ENCODE peak calls at places on chromosomes 12 and 14, in four cellular contexts. One of them, this sample, is unnamed. For H3K4me1 and H3K9me3, the result is how much of the 10 kb centered on the place peaks cover.

GRCh38 chr14:85165091-85165490 is 364.9 kb upstream of the FLRT2 start:
- DNase-seq in heart right ventricle: no peak
- DNase-seq in SK-N-SH: no peak
- DNase-seq in esophagus squamous epithelium: no peak
- DNase-seq in this sample: no peak

GRCh38 chr14:73753043-73753886 is 39.1 kb upstream of the PNMA1 start:
- DNase-seq in heart right ventricle: no peak
- DNase-seq in esophagus squamous epithelium: no peak
- DNase-seq in SK-N-SH: peak
- DNase-seq in this sample: peak

GRCh38 chr14:99318091-99318958 is 46.3 kb upstream of the BCL11B start:
- DNase-seq in SK-N-SH: no peak
- DNase-seq in heart right ventricle: no peak
- DNase-seq in esophagus squamous epithelium: no peak
- DNase-seq in this sample: no peak

GRCh38 chr14:65428691-65429090 is 16.2 kb downstream of the FUT8 start:
- DNase-seq in esophagus squamous epithelium: no peak
- DNase-seq in heart right ventricle: no peak
- DNase-seq in SK-N-SH: no peak
- DNase-seq in this sample: no peak

GRCh38 chr12:131141483-131141882 is 187.8 kb downstream of the ADGRD1 start:
- DNase-seq in heart right ventricle: no peak
- DNase-seq in SK-N-SH: no peak
- DNase-seq in esophagus squamous epithelium: no peak
- DNase-seq in this sample: no peak

GRCh38 chr12:75705749-75706719 is 194.6 kb upstream of the KRR1 start:
- DNase-seq in esophagus squamous epithelium: no peak
- DNase-seq in SK-N-SH: peak
- DNase-seq in heart right ventricle: peak
- DNase-seq in this sample: no peak

GRCh38 chr12:116015525-116015924 is 262.0 kb downstream of the MED13L start:
- DNase-seq in heart right ventricle: no peak
- DNase-seq in esophagus squamous epithelium: no peak
- DNase-seq in SK-N-SH: peak
- DNase-seq in this sample: no peak

GRCh38 chr14:51716610-51717009 is 64.9 kb downstream of the FRMD6 start:
- DNase-seq in heart right ventricle: no peak
- DNase-seq in esophagus squamous epithelium: no peak
- DNase-seq in SK-N-SH: no peak
- DNase-seq in this sample: no peak

GRCh38 chr12:12466157-12466556 is 96.5 kb downstream of the DUSP16 start:
- DNase-seq in SK-N-SH: no peak
- DNase-seq in esophagus squamous epithelium: no peak
- DNase-seq in heart right ventricle: no peak
- DNase-seq in this sample: peak

GRCh38 chr12:52524241-52524897 is 4.2 kb upstream of the KRT5 start:
- DNase-seq in SK-N-SH: no peak
- DNase-seq in heart right ventricle: no peak
- DNase-seq in esophagus squamous epithelium: no peak
- DNase-seq in this sample: no peak

GRCh38 chr12:106126441-106127288 is 12.1 kb downstream of the NUAK1 start:
- DNase-seq in esophagus squamous epithelium: no peak
- DNase-seq in SK-N-SH: no peak
- DNase-seq in heart right ventricle: no peak
- DNase-seq in this sample: no peak

GRCh38 chr14:54794796-54795195 is 107.8 kb downstream of the GCH1 start:
- DNase-seq in heart right ventricle: no peak
- DNase-seq in esophagus squamous epithelium: no peak
- DNase-seq in SK-N-SH: no peak
- DNase-seq in this sample: no peak

GRCh38 chr12:118103601-118104382 is at the start of gene VSIG10:
- DNase-seq in SK-N-SH: peak
- DNase-seq in heart right ventricle: peak
- DNase-seq in esophagus squamous epithelium: no peak
- DNase-seq in this sample: no peak

GRCh38 chr14:69400154-69400553 is 1.7 kb downstream of the SLC39A9 start:
- DNase-seq in SK-N-SH: no peak
- DNase-seq in esophagus squamous epithelium: no peak
- DNase-seq in heart right ventricle: no peak
- DNase-seq in this sample: no peak

GRCh38 chr14:69395929-69396328 is 2.2 kb downstream of the ERH start:
- DNase-seq in heart right ventricle: no peak
- DNase-seq in esophagus squamous epithelium: no peak
- DNase-seq in SK-N-SH: no peak
- DNase-seq in this sample: no peak

GRCh38 chr14:69398053-69398817 is at the start of the genes ERH and SLC39A9:
- DNase-seq in SK-N-SH: peak
- DNase-seq in heart right ventricle: peak
- DNase-seq in esophagus squamous epithelium: peak
- DNase-seq in this sample: peak

GRCh38 chr14:69399750-69400149 is 1.3 kb downstream of the SLC39A9 start:
- DNase-seq in SK-N-SH: no peak
- DNase-seq in esophagus squamous epithelium: no peak
- DNase-seq in heart right ventricle: no peak
- DNase-seq in this sample: no peak

DNA sequence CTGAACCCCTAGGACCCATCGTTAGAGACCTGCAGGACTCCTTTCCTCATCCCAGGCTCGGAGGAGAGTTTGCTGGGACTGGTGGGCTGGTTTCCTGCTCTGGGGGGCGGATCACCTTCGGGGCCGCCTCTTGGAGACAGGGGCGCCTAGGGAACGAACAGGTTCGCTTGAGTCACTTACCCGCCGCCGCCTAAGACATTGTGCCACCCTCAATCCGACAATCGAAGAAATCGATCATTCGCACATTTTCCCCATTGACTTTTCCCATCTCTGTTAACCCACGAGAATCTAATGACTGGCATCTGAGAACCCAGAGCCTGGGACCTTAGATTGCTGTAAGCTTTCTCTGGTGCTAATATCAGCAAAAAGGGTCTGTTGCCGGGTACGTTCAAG is 322 bp downstream of the SLC39A9 start:
- DNase-seq in esophagus squamous epithelium: no peak
- DNase-seq in SK-N-SH: no peak
- DNase-seq in heart right ventricle: no peak
- DNase-seq in this sample: no peak
- H3K4me1 ChIP-seq in esophagus squamous epithelium: half or more
- H3K4me1 ChIP-seq in SK-N-SH: under half
- H3K4me1 ChIP-seq in heart right ventricle: under half
- H3K4me1 ChIP-seq in this sample: under half

GRCh38 chr14:102280376-102280962 is 24.5 kb downstream of the MOK start:
- DNase-seq in SK-N-SH: no peak
- DNase-seq in esophagus squamous epithelium: no peak
- DNase-seq in heart right ventricle: no peak
- DNase-seq in this sample: no peak
- H3K27ac ChIP-seq in SK-N-SH: peak
- H3K27ac ChIP-seq in esophagus squamous epithelium: no peak
- H3K27ac ChIP-seq in heart right ventricle: no peak
- H3K27ac ChIP-seq in this sample: no peak

GRCh38 chr14:76126066-76126465 is 25.7 kb upstream of the GPATCH2L start:
- DNase-seq in heart right ventricle: no peak
- DNase-seq in SK-N-SH: no peak
- DNase-seq in esophagus squamous epithelium: no peak
- DNase-seq in this sample: no peak

GRCh38 chr14:76131071-76131985 is 20.4 kb upstream of the GPATCH2L start:
- DNase-seq in SK-N-SH: no peak
- DNase-seq in esophagus squamous epithelium: no peak
- DNase-seq in heart right ventricle: no peak
- DNase-seq in this sample: no peak

GRCh38 chr14:76125506-76125905 is 26.2 kb upstream of the GPATCH2L start:
- DNase-seq in SK-N-SH: no peak
- DNase-seq in esophagus squamous epithelium: no peak
- DNase-seq in heart right ventricle: no peak
- DNase-seq in this sample: no peak

GRCh38 chr14:76133103-76133502 is 18.6 kb upstream of the GPATCH2L start:
- DNase-seq in heart right ventricle: no peak
- DNase-seq in SK-N-SH: no peak
- DNase-seq in esophagus squamous epithelium: no peak
- DNase-seq in this sample: no peak

DNA sequence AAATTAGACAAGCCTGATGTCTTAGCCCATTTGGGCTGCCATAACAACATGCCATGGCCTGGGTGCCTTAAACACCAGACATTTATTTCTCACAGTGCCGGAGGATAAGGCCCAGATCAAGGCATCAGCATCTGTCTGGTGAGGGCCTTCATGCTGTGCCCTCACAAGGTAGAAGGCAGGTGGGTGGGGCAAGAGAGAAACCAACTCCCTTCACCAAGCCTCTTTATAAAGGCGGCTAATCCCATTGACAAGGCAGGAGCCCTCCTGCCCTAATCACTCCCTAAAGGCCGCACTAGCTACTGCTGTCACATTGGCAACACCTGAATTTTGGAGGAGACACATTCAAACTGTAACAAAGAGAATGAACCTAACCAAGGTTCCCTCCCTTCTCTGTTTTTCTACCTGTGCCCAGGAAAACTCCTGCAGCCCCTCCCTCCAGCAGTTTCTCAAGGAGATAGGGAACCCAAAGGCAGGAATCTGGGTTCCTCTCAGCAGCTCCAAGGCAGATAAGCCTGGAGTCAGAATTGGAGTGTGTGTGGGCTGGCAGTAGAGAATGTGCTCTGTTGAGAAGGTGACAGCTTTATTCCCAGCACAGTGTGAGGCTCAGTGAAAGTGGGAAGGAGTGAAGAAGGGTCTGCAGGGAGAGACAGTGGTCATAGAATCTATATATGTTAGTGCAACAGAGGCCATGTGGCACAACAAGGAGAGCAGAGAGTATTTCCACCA is 21.7 kb upstream of the GPATCH2L start:
- DNase-seq in esophagus squamous epithelium: no peak
- DNase-seq in heart right ventricle: no peak
- DNase-seq in SK-N-SH: no peak
- DNase-seq in this sample: no peak
- H3K9me3 ChIP-seq in esophagus squamous epithelium: under half
- H3K9me3 ChIP-seq in heart right ventricle: under half
- H3K9me3 ChIP-seq in SK-N-SH: under half
- H3K9me3 ChIP-seq in this sample: under half

DNA sequence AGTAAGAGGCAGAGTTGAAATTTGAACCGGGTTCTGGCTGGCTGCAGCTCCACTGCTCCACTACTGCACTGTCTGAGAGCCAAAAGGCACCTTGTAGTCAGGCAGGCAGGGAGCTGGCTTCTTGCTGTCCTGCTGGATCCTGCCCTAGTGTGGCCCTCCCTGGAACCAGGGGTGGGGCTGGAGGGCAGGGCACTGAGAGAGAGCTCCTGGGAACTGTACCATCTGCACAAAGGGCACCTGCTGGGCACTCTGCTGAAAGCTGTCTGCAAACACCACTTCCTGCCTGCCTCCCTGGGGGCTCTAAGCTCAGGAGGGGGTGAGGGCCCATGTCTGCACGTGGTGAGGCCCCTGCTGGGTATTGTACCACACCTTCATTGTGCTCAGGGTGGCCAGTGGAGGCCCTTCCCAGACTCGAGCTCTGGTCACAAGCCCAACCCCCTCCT is 19.0 kb upstream of the TCL1B start:
- DNase-seq in heart right ventricle: no peak
- DNase-seq in SK-N-SH: no peak
- DNase-seq in esophagus squamous epithelium: no peak
- DNase-seq in this sample: no peak
- H3K4me1 ChIP-seq in heart right ventricle: under half
- H3K4me1 ChIP-seq in SK-N-SH: under half
- H3K4me1 ChIP-seq in esophagus squamous epithelium: under half
- H3K4me1 ChIP-seq in this sample: under half

GRCh38 chr12:67040861-67041137 is 228.4 kb upstream of the CAND1 start:
- DNase-seq in SK-N-SH: no peak
- DNase-seq in heart right ventricle: no peak
- DNase-seq in esophagus squamous epithelium: no peak
- DNase-seq in this sample: no peak

GRCh38 chr12:67042697-67043131 is 226.4 kb upstream of the CAND1 start:
- DNase-seq in SK-N-SH: no peak
- DNase-seq in heart right ventricle: no peak
- DNase-seq in esophagus squamous epithelium: no peak
- DNase-seq in this sample: no peak

GRCh38 chr12:67038486-67038885 is 230.7 kb upstream of the CAND1 start:
- DNase-seq in heart right ventricle: no peak
- DNase-seq in SK-N-SH: no peak
- DNase-seq in esophagus squamous epithelium: no peak
- DNase-seq in this sample: no peak

GRCh38 chr12:67043771-67044170 is 225.4 kb upstream of the CAND1 start:
- DNase-seq in heart right ventricle: no peak
- DNase-seq in esophagus squamous epithelium: no peak
- DNase-seq in SK-N-SH: no peak
- DNase-seq in this sample: no peak

GRCh38 chr12:67039995-67040860 is 228.9 kb upstream of the CAND1 start:
- DNase-seq in heart right ventricle: no peak
- DNase-seq in esophagus squamous epithelium: no peak
- DNase-seq in SK-N-SH: no peak
- DNase-seq in this sample: no peak
- H3K27ac ChIP-seq in heart right ventricle: no peak
- H3K27ac ChIP-seq in esophagus squamous epithelium: no peak
- H3K27ac ChIP-seq in SK-N-SH: no peak
- H3K27ac ChIP-seq in this sample: no peak

GRCh38 chr12:34209259-34209835 is 187.1 kb downstream of the ALG10 start:
- DNase-seq in heart right ventricle: no peak
- DNase-seq in esophagus squamous epithelium: no peak
- DNase-seq in SK-N-SH: peak
- DNase-seq in this sample: no peak

GRCh38 chr12:34207858-34208257 is 185.6 kb downstream of the ALG10 start:
- DNase-seq in esophagus squamous epithelium: no peak
- DNase-seq in heart right ventricle: no peak
- DNase-seq in SK-N-SH: no peak
- DNase-seq in this sample: no peak

GRCh38 chr12:34210689-34211530 is 188.6 kb downstream of the ALG10 start:
- DNase-seq in heart right ventricle: no peak
- DNase-seq in esophagus squamous epithelium: no peak
- DNase-seq in SK-N-SH: no peak
- DNase-seq in this sample: no peak

GRCh38 chr12:34210183-34210582 is 187.9 kb downstream of the ALG10 start:
- DNase-seq in SK-N-SH: peak
- DNase-seq in heart right ventricle: no peak
- DNase-seq in esophagus squamous epithelium: no peak
- DNase-seq in this sample: no peak

GRCh38 chr12:34208331-34209258 is 186.3 kb downstream of the ALG10 start:
- DNase-seq in esophagus squamous epithelium: no peak
- DNase-seq in heart right ventricle: no peak
- DNase-seq in SK-N-SH: peak
- DNase-seq in this sample: no peak
- H3K9me3 ChIP-seq in esophagus squamous epithelium: half or more
- H3K9me3 ChIP-seq in heart right ventricle: under half
- H3K9me3 ChIP-seq in SK-N-SH: under half
- H3K9me3 ChIP-seq in this sample: under half

This sample was measured in effector memory CD4-positive, alpha-beta T cell.